ENCODE peak calls at places on chromosomes 12 and 14, in four cellular contexts. T is GM12878, B is A549, H is IMR-90. U is an unnamed sample.
A peak's percentile ranks its signal among the peaks of the same experiment; 100 is the strongest.

GRCh38 chr14:58865520-58866281 is 227.9 kb downstream of the DACT1 start:
- DNase-seq in T (no peak), B (no peak), H (peak; percentile 78), U (no peak)

GRCh38 chr14:95480109-95480886 is 36.2 kb downstream of the SYNE3 start:
- DNase-seq in T (no peak), B (no peak), H (peak; percentile 31), U (no peak)

GRCh38 chr14:77421241-77421640 is 2.1 kb downstream of the NOXRED1 start:
- DNase-seq in T (no peak), B (no peak), H (peak; percentile 46), U (no peak)

GRCh38 chr12:110281549-110282342 is 699 bp downstream of the ATP2A2 start:
- DNase-seq in T (no peak), B (peak; percentile 75), H (peak; percentile 55), U (peak; percentile 75)

GRCh38 chr12:48003226-48004038 is 844 bp downstream of the COL2A1 start:
- DNase-seq in T (no peak), B (peak; percentile 20), H (no peak), U (no peak)

GRCh38 chr14:90023176-90023896 is 38.5 kb upstream of the KCNK13 start:
- DNase-seq in T (no peak), B (no peak), H (peak; percentile 31), U (no peak)

GRCh38 chr14:65637780-65638179 is 225.2 kb downstream of the FUT8 start:
- DNase-seq in T (peak; percentile 72), B (no peak), H (peak; percentile 1), U (no peak)

GRCh38 chr12:53096761-53097160 is 706 bp upstream of the IGFBP6 start:
- DNase-seq in T (no peak), B (no peak), H (no peak), U (no peak)

GRCh38 chr12:12004524-12004923 is 66.2 kb upstream of the BCL2L14 start:
- DNase-seq in T (no peak), B (no peak), H (no peak), U (no peak)

GRCh38 chr12:108310489-108310888 is 28.6 kb downstream of the CMKLR1 start:
- DNase-seq in T (no peak), B (no peak), H (no peak), U (peak; percentile 20)

GRCh38 chr12:55842681-55843429 is at the start of gene MMP19:
- DNase-seq in T (no peak), B (peak; percentile 21), H (peak; percentile 82), U (peak; percentile 68)

GRCh38 chr14:93263416-93263815 is 56.4 kb downstream of the UBR7 start:
- DNase-seq in T (no peak), B (no peak), H (peak; percentile 47), U (no peak)

GRCh38 chr12:43277630-43278267 is 274.3 kb downstream of the ADAMTS20 start:
- DNase-seq in T (no peak), B (peak; percentile 81), H (peak; percentile 84), U (no peak)

GRCh38 chr14:43168374-43168925 is 1338.6 kb downstream of the FSCB start:
- DNase-seq in T (no peak), B (no peak), H (no peak), U (no peak)

GRCh38 chr12:75666980-75667359 is 155.6 kb upstream of the KRR1 start:
- DNase-seq in T (no peak), B (no peak), H (peak; percentile 92), U (no peak)

GRCh38 chr14:34872822-34873590 is 2.2 kb downstream of the BAZ1A start:
- DNase-seq in T (no peak), B (peak; percentile 3), H (peak; percentile 69), U (no peak)

GRCh38 chr14:21070610-21071224 is 613 bp downstream of the ARHGEF40 start:
- DNase-seq in T (no peak), B (no peak), H (peak; percentile 46), U (no peak)

GRCh38 chr12:76890407-76891143 is 11.8 kb upstream of the CSRP2 start:
- DNase-seq in T (no peak), B (no peak), H (no peak), U (no peak)

GRCh38 chr14:98819132-98819866 is 452.7 kb downstream of the BCL11B start:
- DNase-seq in T (no peak), B (no peak), H (no peak), U (no peak)

GRCh38 chr14:31894351-31894750 is 182.8 kb upstream of the ARHGAP5 start:
- DNase-seq in T (no peak), B (no peak), H (no peak), U (peak; percentile 51)

GRCh38 chr14:104600141-104600643 is 4.4 kb downstream of the TMEM179 start:
- DNase-seq in T (no peak), B (peak; percentile 55), H (no peak), U (no peak)

GRCh38 chr12:1445807-1446206 is 148.6 kb downstream of the FBXL14 start:
- DNase-seq in T (no peak), B (no peak), H (no peak), U (no peak)
- TF ChIP-seq ELK1 in T (no peak), B (no peak), H (no peak), U (no peak)

GRCh38 chr12:122865268-122866231 is 30.3 kb downstream of the HIP1R start:
- DNase-seq in T (no peak), B (peak; percentile 64), H (no peak), U (peak; percentile 39)

GRCh38 chr12:122866950-122867607 is 28.8 kb downstream of the VPS37B start:
- DNase-seq in T (no peak), B (no peak), H (no peak), U (no peak)

GRCh38 chr12:122862872-122863701 is 27.8 kb downstream of the HIP1R start:
- DNase-seq in T (no peak), B (no peak), H (no peak), U (no peak)

GRCh38 chr12:122866379-122866778 is 29.5 kb downstream of the VPS37B start:
- DNase-seq in T (no peak), B (no peak), H (no peak), U (no peak)

DNA sequence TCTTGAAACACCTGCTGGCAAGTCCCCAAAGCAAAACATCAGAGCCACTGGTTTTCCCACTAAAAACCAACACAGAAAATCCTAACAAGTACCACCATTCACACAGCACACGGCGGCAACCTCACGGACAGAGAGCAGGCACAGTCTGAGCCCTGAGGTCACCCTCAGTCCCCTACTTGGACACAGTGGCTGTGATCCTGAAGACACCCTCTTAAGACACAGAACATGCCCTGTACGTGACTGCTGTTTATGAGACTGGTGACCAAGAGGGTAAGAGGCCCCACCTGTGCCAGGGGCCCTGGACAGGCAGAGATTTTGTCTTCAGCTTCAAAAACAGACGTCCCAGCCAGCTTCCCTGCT is 29.6 kb downstream of the HIP1R start:
- DNase-seq in T (no peak), B (no peak), H (no peak), U (no peak)
- TF ChIP-seq ELK1 in T (no peak), B (no peak), H (no peak), U (no peak)

GRCh38 chr14:80955434-80955939 is at the start of gene TSHR:
- DNase-seq in T (no peak), B (no peak), H (no peak), U (peak; percentile 8)
- TF ChIP-seq ELK1 in T (no peak), B (no peak), H (no peak), U (no peak)

GRCh38 chr12:54601841-54602240 is 13.4 kb upstream of the PPP1R1A start:
- DNase-seq in T (no peak), B (no peak), H (no peak), U (no peak)

GRCh38 chr12:54603872-54604271 is 15.4 kb upstream of the PPP1R1A start:
- DNase-seq in T (no peak), B (no peak), H (no peak), U (no peak)

GRCh38 chr12:54604436-54604835 is 16.0 kb upstream of the PPP1R1A start:
- DNase-seq in T (no peak), B (no peak), H (no peak), U (no peak)

GRCh38 chr12:54602661-54603060 is 14.2 kb upstream of the PPP1R1A start:
- DNase-seq in T (no peak), B (no peak), H (no peak), U (no peak)

DNA sequence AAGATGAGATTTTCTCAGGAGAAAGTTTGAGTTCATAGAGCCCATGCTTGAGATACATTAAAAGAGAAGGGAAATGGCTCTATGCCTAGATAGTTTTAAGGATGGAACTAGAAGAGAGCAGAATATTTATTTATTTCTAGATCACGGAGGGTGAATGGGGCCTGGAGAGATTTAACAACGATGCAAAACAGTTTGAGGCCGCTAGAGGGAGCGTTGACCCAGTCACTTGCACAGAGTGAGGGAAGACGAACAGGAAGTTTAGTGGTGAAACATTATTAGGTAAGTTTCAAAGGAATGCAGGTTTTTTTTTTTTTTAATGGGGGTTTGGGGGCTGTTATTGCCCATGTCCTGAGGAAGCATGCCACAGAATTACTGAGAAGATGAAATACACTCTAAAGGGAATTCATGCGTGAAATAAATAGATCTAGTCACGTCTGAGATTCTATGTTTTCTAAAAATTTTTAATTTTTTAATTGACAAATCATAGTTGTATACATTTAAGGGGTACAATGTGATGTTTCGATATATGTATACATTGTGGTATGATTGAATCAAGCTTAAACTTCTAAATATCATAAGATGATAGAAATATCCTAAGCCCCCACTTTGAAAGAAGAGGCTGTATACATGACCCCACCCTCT is 14.8 kb upstream of the PPP1R1A start:
- DNase-seq in T (peak; percentile 21), B (peak; percentile 84), H (peak; percentile 65), U (peak; percentile 77)
- TF ChIP-seq ELK1 in T (no peak), B (no peak), H (no peak), U (no peak)

DNA sequence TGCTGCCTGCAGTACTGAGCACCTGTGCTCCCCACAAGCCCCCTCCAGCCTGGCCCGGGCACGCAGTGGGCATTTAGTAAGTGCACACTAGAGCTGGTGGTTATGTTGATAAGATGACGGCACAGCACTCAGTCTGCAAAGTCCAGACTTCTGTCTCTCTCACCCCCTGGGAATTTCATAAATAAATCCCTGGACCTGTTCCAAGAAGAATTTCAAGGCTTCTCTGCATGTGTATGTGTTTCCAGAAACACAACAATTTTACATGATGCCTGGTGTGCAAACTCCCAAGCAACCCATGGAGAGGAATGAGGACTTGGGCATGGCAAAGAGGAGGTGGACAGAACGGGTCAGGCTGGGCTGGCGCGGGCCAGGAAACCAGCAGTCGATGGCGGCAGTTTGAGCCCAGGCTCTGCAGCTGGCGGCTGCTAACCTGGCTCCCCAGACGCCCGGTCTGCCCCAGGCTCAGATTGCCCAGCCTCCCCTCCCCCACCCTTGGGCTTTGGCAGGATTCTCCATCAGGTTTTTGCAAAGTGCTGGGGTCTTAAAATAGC is 10.4 kb upstream of the ACVR1B start:
- DNase-seq in T (no peak), B (no peak), H (peak; percentile 77), U (no peak)
- TF ChIP-seq ELK1 in T (no peak), B (no peak), H (no peak), U (no peak)

GRCh38 chr14:70838076-70838475 is 28.8 kb upstream of the MAP3K9 start:
- DNase-seq in T (no peak), B (no peak), H (no peak), U (no peak)
- TF ChIP-seq ELK1 in T (no peak), B (no peak), H (no peak), U (no peak)

DNA sequence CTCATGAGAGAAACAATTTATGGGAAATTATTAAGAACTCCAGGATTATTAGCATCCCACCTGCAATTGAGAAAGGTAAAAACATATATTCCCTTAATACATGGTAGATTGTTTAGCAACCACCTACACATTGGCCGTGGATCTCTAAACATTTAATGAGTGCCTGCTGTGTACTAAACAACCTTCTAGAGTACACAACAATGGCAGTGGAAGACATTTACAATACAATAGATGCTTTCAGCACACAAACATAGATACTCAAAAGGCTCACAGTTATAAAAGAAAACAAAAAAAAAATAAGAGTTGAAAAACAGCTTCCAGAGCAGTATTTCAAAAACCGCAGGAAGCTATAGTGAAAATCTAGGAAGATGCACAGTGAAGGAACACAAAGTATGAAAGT is 382.9 kb downstream of the SYT1 start:
- DNase-seq in T (no peak), B (no peak), H (no peak), U (no peak)
- TF ChIP-seq ELK1 in T (no peak), B (no peak), H (no peak), U (no peak)